ENCODE peak calls at places on chromosomes 3 and 15, in four cellular contexts. F is body of pancreas, M is tibial nerve, B is foreskin fibroblast. O is an unnamed sample.

GRCh38 chr3:9704343-9705322 is 1.0 kb downstream of the CPNE9 start:
- DNase-seq in F (peak; percentile 31), M (no peak), B (peak; percentile 65), O (no peak)

GRCh38 chr15:101207867-101208288 is 44.0 kb downstream of the CHSY1 start:
- DNase-seq in F (no peak), M (peak; percentile 43), B (peak; percentile 57), O (no peak)

GRCh38 chr3:174125267-174125844 is 727.8 kb downstream of the NLGN1 start:
- DNase-seq in F (no peak), M (no peak), B (peak; percentile 61), O (peak; percentile 43)

GRCh38 chr15:45796433-45796832 is 161.6 kb downstream of the SQOR start:
- DNase-seq in F (no peak), M (no peak), B (no peak), O (no peak)

GRCh38 chr3:127630811-127631714 is 2.1 kb downstream of the PODXL2 start:
- DNase-seq in F (no peak), M (no peak), B (no peak), O (no peak)

GRCh38 chr3:136247436-136247835 is 2.7 kb upstream of the PCCB start:
- DNase-seq in F (no peak), M (no peak), B (no peak), O (no peak)

GRCh38 chr3:42519568-42519962 is 17.1 kb downstream of the VIPR1 start:
- DNase-seq in F (no peak), M (no peak), B (no peak), O (no peak)

GRCh38 chr3:186073641-186074040 is 35.2 kb downstream of the ETV5 start:
- DNase-seq in F (no peak), M (no peak), B (peak; percentile 49), O (no peak)

GRCh38 chr3:26920579-26920978 is 298.0 kb downstream of the LRRC3B start:
- DNase-seq in F (no peak), M (no peak), B (no peak), O (no peak)

GRCh38 chr3:53773586-53774368 is 72.4 kb downstream of the CHDH start:
- DNase-seq in F (peak; percentile 59), M (peak; percentile 53), B (peak; percentile 91), O (peak; percentile 82)

GRCh38 chr3:126339466-126339865 is 17.7 kb downstream of the KLF15 start:
- DNase-seq in F (no peak), M (peak; percentile 3), B (no peak), O (no peak)

GRCh38 chr3:53016236-53016635 is 29.6 kb downstream of the SFMBT1 start:
- DNase-seq in F (no peak), M (no peak), B (no peak), O (no peak)

GRCh38 chr3:15269091-15269989 is 63.0 kb downstream of the SH3BP5 start:
- DNase-seq in F (peak; percentile 51), M (peak; percentile 87), B (peak; percentile 90), O (peak; percentile 98)

GRCh38 chr15:96331141-96331941 is 841 bp downstream of the NR2F2 start:
- DNase-seq in F (no peak), M (peak; percentile 5), B (peak; percentile 68), O (peak; percentile 43)

GRCh38 chr3:157438371-157438735 is 1.7 kb downstream of the PTX3 start:
- DNase-seq in F (no peak), M (no peak), B (peak; percentile 64), O (no peak)

GRCh38 chr3:30628188-30628930 is 22.0 kb downstream of the TGFBR2 start:
- DNase-seq in F (no peak), M (no peak), B (no peak), O (no peak)

GRCh38 chr3:23263796-23264195 is 60.7 kb downstream of the UBE2E2 start:
- DNase-seq in F (no peak), M (no peak), B (peak; percentile 49), O (peak; percentile 65)

GRCh38 chr3:104392327-104392726 is 974.4 kb upstream of the ALCAM start:
- DNase-seq in F (no peak), M (no peak), B (no peak), O (no peak)
- TF ChIP-seq CTCF in F (no peak), M (no peak), B (no peak), O (peak; percentile 36)

DNA sequence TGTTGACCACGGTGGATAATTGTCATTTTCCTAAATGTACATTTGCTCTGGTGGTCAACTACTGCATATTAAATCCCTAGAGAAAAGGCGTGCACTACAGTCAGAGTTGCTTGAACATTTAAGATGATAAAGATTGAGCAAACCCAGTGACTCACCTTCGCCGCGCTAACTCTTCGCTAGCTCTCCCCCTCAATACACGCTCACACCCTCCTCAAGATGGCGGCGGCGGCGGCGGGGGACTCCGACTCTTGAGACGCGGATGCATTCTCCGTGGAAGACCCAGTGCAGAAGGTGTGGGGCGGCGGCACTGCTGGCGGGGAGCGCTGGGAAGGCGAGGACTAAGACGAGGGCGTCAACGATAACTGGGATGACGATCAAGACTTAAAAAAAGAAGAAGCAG is 79.8 kb upstream of the PFN2 start:
- DNase-seq in F (no peak), M (no peak), B (no peak), O (no peak)
- TF ChIP-seq CTCF in F (no peak), M (no peak), B (no peak), O (no peak)

DNA sequence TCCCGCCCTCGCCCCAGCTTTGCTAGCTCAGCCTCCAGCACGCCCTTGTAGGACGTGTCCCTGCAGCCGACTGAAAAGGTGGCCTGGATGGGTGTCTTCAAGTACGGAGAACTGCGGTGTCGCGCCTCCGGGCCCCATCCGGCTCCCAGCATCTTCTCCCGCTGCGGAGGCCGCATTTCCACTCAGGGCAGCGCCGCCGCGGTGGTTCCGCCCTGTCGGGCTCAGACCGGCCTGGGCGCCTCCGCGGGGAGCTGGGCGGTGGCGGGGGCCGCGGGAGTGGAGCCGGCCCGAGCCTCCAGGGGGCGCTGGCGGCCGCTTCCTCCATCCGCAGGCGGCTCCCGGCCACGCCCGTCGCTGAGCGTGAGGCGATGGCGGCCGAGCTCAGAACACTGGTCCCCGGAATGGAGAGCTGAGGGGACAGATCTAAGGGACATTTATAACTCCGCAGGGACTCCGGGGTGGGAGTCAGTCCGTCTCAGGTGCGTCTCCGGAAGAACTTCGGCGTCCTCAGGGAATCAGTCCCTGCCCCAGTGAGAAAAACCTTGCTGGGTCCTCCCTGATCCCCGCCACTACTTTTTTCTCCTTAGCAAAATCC is 13.6 kb upstream of the SMCO1 start:
- DNase-seq in F (peak; percentile 52), M (peak; percentile 27), B (peak; percentile 80), O (peak; percentile 10)
- TF ChIP-seq CTCF in F (peak; percentile 62), M (peak; percentile 77), B (peak; percentile 60), O (peak; percentile 85)

GRCh38 chr3:146184616-146185015 is 23.6 kb upstream of the PLOD2 start:
- DNase-seq in F (peak; percentile 85), M (no peak), B (peak; percentile 52), O (peak; percentile 19)

GRCh38 chr3:146189519-146190173 is 28.7 kb upstream of the PLOD2 start:
- DNase-seq in F (peak; percentile 27), M (no peak), B (peak; percentile 78), O (peak; percentile 64)

GRCh38 chr3:146187334-146187950 is 26.5 kb upstream of the PLOD2 start:
- DNase-seq in F (peak; percentile 22), M (peak; percentile 30), B (peak; percentile 68), O (peak; percentile 36)
- TF ChIP-seq CTCF in F (peak; percentile 68), M (peak; percentile 52), B (peak; percentile 53), O (peak; percentile 85)